ENCODE peak calls at places on chromosome 7, in six cellular contexts. L, Z, G, A, F and U are unnamed samples.
A peak's percentile ranks its signal among the peaks of the same experiment; 100 is the strongest.

GRCh38 chr7:4479367-4480039 is 202.6 kb upstream of the FOXK1 start:
- DNase-seq in F (no peak), Z (peak; percentile 13), L (peak; percentile 6), A (no peak), G (no peak), U (peak; percentile 28)

GRCh38 chr7:42831051-42831952 is 80.6 kb downstream of the C7orf25 start:
- DNase-seq in L (no peak), A (no peak), F (peak; percentile 52), Z (peak; percentile 49), G (peak; percentile 17), U (peak; percentile 40)

GRCh38 chr7:135262623-135263320 is 29.1 kb downstream of the STRA8 start:
- DNase-seq in A (no peak), F (no peak), G (no peak), Z (no peak), L (no peak), U (no peak)

GRCh38 chr7:157426463-157427301 is 89.9 kb downstream of the DNAJB6 start:
- DNase-seq in A (no peak), F (no peak), G (peak; percentile 13), L (no peak), Z (no peak), U (no peak)

GRCh38 chr7:151058766-151059361 is 525 bp upstream of the SLC4A2 start:
- DNase-seq in G (no peak), Z (no peak), F (no peak), A (peak; percentile 74), L (no peak), U (no peak)

GRCh38 chr7:30585675-30586074 is 9.0 kb upstream of the GARS1 start:
- DNase-seq in A (no peak), F (no peak), L (no peak), G (no peak), Z (no peak), U (no peak)

GRCh38 chr7:107742678-107743566 is 1.0 kb upstream of the CBLL1 start:
- DNase-seq in F (peak; percentile 57), Z (no peak), G (peak; percentile 58), A (peak; percentile 71), L (no peak), U (no peak)

GRCh38 chr7:150978136-150978789 is at the start of gene KCNH2:
- DNase-seq in F (no peak), L (no peak), G (peak; percentile 72), Z (peak; percentile 59), A (no peak), U (no peak)

GRCh38 chr7:2445047-2445446 is 31.2 kb downstream of the GRIFIN start:
- DNase-seq in L (no peak), G (no peak), A (peak; percentile 79), Z (no peak), F (no peak), U (no peak)

GRCh38 chr7:22393825-22394458 is 37.0 kb upstream of the RAPGEF5 start:
- DNase-seq in Z (no peak), A (no peak), F (no peak), G (no peak), L (no peak), U (no peak)

GRCh38 chr7:92061154-92061553 is 73.1 kb downstream of the CYP51A1 start:
- DNase-seq in L (no peak), F (no peak), A (no peak), Z (no peak), G (no peak), U (no peak)

GRCh38 chr7:132739271-132739955 is 163.1 kb upstream of the PLXNA4 start:
- DNase-seq in A (no peak), F (no peak), L (no peak), Z (peak; percentile 48), G (no peak), U (peak; percentile 93)

GRCh38 chr7:159126496-159127345 is 17.9 kb downstream of the VIPR2 start:
- DNase-seq in Z (no peak), L (no peak), F (peak; percentile 16), A (peak; percentile 21), G (no peak), U (no peak)

GRCh38 chr7:135197343-135197742 is 14.0 kb downstream of the WDR91 start:
- DNase-seq in F (peak; percentile 15), Z (no peak), G (no peak), A (peak; percentile 10), L (no peak), U (no peak)

GRCh38 chr7:148590533-148590932 is at the start of gene C7orf33:
- DNase-seq in G (no peak), L (no peak), F (no peak), Z (no peak), A (no peak), U (no peak)

GRCh38 chr7:129949292-129950133 is 3.2 kb downstream of the UBE2H start:
- DNase-seq in L (no peak), Z (peak; percentile 21), A (peak; percentile 44), F (no peak), G (no peak), U (peak; percentile 55)

GRCh38 chr7:121120921-121121320 is 132.4 kb downstream of the CPED1 start:
- DNase-seq in F (no peak), A (no peak), G (no peak), Z (no peak), L (no peak), U (no peak)

GRCh38 chr7:141697211-141697871 is 4.6 kb downstream of the DENND11 start:
- DNase-seq in F (no peak), Z (no peak), G (no peak), L (no peak), A (no peak), U (peak; percentile 76)

GRCh38 chr7:4113271-4113670 is 568.8 kb upstream of the FOXK1 start:
- DNase-seq in A (peak; percentile 9), G (no peak), L (no peak), Z (no peak), F (no peak), U (no peak)

GRCh38 chr7:35519971-35520809 is 174.7 kb downstream of the HERPUD2 start:
- DNase-seq in G (peak; percentile 77), L (peak; percentile 35), Z (peak; percentile 86), F (peak; percentile 77), A (no peak), U (peak; percentile 57)

GRCh38 chr7:158252081-158252836 is 335.4 kb downstream of the PTPRN2 start:
- DNase-seq in A (peak; percentile 38), L (no peak), F (no peak), G (no peak), Z (no peak), U (no peak)

GRCh38 chr7:920351-921070 is 34.0 kb downstream of the ADAP1 start:
- DNase-seq in Z (no peak), A (peak; percentile 57), F (peak; percentile 23), G (peak; percentile 12), L (no peak), U (no peak)

GRCh38 chr7:74092964-74093339 is 9.3 kb downstream of the LIMK1 start:
- DNase-seq in L (no peak), G (peak; percentile 69), Z (peak; percentile 42), A (peak; percentile 86), F (no peak), U (no peak)

GRCh38 chr7:78607099-78607498 is 808.5 kb downstream of the PHTF2 start:
- DNase-seq in G (no peak), Z (no peak), F (no peak), L (no peak), A (no peak), U (no peak)

GRCh38 chr7:38069052-38069451 is 109.0 kb upstream of the STARD3NL start:
- DNase-seq in G (no peak), F (no peak), Z (no peak), A (no peak), L (no peak), U (no peak)

GRCh38 chr7:38070718-38071117 is 107.3 kb upstream of the STARD3NL start:
- DNase-seq in A (no peak), G (no peak), Z (no peak), L (no peak), F (no peak), U (peak; percentile 37)

DNA sequence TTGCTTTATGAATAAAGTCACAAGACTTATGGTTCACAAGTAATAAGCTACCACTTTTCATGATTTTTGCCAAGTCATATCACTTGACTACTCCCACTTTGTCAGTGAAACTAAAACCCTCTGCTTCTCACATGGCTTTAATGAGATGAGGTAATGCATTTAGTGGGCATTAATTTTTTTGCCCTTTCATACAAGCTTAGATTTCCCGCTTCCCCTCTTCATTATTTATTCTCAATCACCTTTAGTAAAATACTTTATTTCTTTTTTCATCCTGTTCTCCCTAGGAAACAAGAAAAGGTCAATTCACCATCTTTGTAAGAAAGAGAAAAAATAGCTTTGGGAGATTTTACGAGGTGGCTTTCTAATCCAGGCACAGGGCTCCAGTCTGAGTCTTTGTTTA is 109.6 kb upstream of the STARD3NL start:
- DNase-seq in G (no peak), L (no peak), A (no peak), F (no peak), Z (no peak), U (no peak)
- H3K4me3 ChIP-seq in G (no peak overlapping the region), L (no peak overlapping the region), A (no peak overlapping the region), F (no peak overlapping the region), Z (no peak overlapping the region), U (no peak overlapping the region)

DNA sequence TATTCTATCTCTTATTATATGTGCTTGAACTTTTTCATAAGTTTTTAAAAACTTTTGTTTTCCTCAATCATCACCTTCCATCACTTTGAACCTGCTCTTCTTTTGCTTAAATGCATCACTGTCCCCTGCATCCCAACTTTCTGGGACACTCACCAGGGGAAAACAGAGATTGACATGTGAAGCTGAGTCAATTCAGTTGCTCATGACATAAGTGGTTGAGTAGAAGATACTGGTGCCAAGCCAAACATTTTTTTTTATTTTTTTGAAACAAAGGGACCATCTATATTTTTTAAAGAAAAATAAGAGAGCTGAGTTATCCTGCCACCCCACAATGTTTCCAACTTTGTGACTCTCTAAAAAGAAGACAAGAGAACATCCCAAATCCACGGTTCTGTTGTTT is 61.8 kb upstream of the AHR start:
- DNase-seq in A (no peak), G (no peak), L (no peak), Z (no peak), F (no peak), U (no peak)
- TF ChIP-seq CTCF in A (no peak), G (no peak), L (no peak), Z (no peak), F (no peak), U (no peak)

GRCh38 chr7:140390466-140391190 is 7.7 kb downstream of the SLC37A3 start:
- DNase-seq in Z (no peak), G (no peak), F (no peak), L (no peak), A (peak; percentile 24), U (peak; percentile 36)
- H3K4me3 ChIP-seq in Z (no peak overlapping the region), G (no peak overlapping the region), F (no peak overlapping the region), L (no peak overlapping the region), A (no peak overlapping the region), U (no peak overlapping the region)

DNA sequence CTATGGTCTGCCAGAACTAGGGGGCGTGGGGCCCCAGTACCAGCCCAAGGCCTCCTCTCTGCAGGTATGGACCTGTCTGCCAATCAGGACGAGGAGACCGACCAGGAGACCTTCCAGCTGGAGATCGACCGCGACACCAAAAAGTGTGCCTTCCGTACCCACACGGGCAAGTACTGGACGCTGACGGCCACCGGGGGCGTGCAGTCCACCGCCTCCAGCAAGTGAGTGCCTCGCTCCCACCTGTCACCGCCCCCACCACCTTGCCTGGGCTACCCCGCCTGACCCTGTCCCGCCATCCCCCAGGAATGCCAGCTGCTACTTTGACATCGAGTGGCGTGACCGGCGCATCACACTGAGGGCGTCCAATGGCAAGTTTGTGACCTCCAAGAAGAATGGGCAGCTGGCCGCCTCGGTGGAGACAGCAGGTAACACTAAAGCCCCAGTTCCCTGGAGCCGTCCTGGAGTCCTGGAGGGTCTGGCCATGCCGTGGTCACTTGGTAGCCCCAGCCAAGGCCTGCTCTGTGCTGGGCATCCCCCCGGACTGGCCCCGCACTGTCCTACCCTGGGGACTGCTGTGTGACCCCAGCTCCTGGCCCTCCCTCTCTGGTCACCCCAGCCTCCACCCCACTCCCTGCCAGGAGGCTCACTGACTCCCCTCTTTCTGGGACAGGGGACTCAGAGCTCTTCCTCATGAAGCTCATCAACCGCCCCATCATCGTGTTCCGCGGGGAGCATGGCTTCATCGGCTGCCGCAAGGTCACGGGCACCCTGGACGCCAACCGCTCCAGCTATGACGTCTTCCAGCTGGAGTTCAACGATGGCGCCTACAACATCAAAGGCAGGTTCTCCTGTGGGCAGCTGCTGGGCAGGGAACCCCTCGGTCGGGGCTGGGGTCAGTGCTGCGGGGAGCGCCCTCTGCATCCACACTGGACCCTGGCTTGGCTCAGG is 178.0 kb downstream of the RNF216 start:
- DNase-seq in A (no peak), Z (no peak), G (no peak), L (no peak), F (no peak), U (no peak)
- TF ChIP-seq CTCF in A (no peak), Z (no peak), G (no peak), L (no peak), F (no peak), U (no peak)